ENCODE peak calls at places on chromosomes 1 and 21, in eight cellular contexts. One of them, this sample, is unnamed.

GRCh38 chr1:178434899-178435298 is 61.9 kb downstream of the CLEC20A start:
- DNase-seq in astrocyte of the spinal cord: no peak
- DNase-seq in NCI-H1092: no peak
- DNase-seq in activated CD8-positive, alpha-beta memory T cell treated with anti-CD3 and anti-CD28 coated beads for 24 hours: no peak
- DNase-seq in HFF-Myc: no peak
- DNase-seq in hypothalamus: no peak
- DNase-seq in colonic mucosa: no peak
- DNase-seq in amygdala: no peak
- DNase-seq in this sample: no peak

GRCh38 chr1:94871031-94871430 is 50.9 kb downstream of the SLC44A3 start:
- DNase-seq in astrocyte of the spinal cord: peak
- DNase-seq in NCI-H1092: no peak
- DNase-seq in activated CD8-positive, alpha-beta memory T cell treated with anti-CD3 and anti-CD28 coated beads for 24 hours: no peak
- DNase-seq in HFF-Myc: no peak
- DNase-seq in hypothalamus: no peak
- DNase-seq in colonic mucosa: no peak
- DNase-seq in amygdala: no peak
- DNase-seq in this sample: peak

GRCh38 chr1:16028237-16029002 is 6.6 kb downstream of the CLCNKA start:
- DNase-seq in astrocyte of the spinal cord: no peak
- DNase-seq in NCI-H1092: no peak
- DNase-seq in activated CD8-positive, alpha-beta memory T cell treated with anti-CD3 and anti-CD28 coated beads for 24 hours: no peak
- DNase-seq in HFF-Myc: no peak
- DNase-seq in hypothalamus: no peak
- DNase-seq in colonic mucosa: no peak
- DNase-seq in amygdala: no peak
- DNase-seq in this sample: no peak

GRCh38 chr1:55823521-55824296 is 608.5 kb upstream of the USP24 start:
- DNase-seq in astrocyte of the spinal cord: peak
- DNase-seq in NCI-H1092: no peak
- DNase-seq in activated CD8-positive, alpha-beta memory T cell treated with anti-CD3 and anti-CD28 coated beads for 24 hours: no peak
- DNase-seq in HFF-Myc: no peak
- DNase-seq in hypothalamus: no peak
- DNase-seq in colonic mucosa: no peak
- DNase-seq in amygdala: no peak
- DNase-seq in this sample: no peak

GRCh38 chr1:47241114-47242113 is 9.4 kb upstream of the TAL1 start:
- DNase-seq in astrocyte of the spinal cord: no peak
- DNase-seq in NCI-H1092: no peak
- DNase-seq in activated CD8-positive, alpha-beta memory T cell treated with anti-CD3 and anti-CD28 coated beads for 24 hours: no peak
- DNase-seq in HFF-Myc: no peak
- DNase-seq in hypothalamus: no peak
- DNase-seq in colonic mucosa: no peak
- DNase-seq in amygdala: no peak
- DNase-seq in this sample: no peak

GRCh38 chr1:10561955-10562354 is 87.2 kb downstream of the PEX14 start:
- DNase-seq in astrocyte of the spinal cord: no peak
- DNase-seq in NCI-H1092: no peak
- DNase-seq in activated CD8-positive, alpha-beta memory T cell treated with anti-CD3 and anti-CD28 coated beads for 24 hours: no peak
- DNase-seq in HFF-Myc: no peak
- DNase-seq in hypothalamus: no peak
- DNase-seq in colonic mucosa: no peak
- DNase-seq in amygdala: no peak
- DNase-seq in this sample: peak

GRCh38 chr1:117570988-117571409 is 34.8 kb upstream of the TENT5C start:
- DNase-seq in astrocyte of the spinal cord: no peak
- DNase-seq in NCI-H1092: no peak
- DNase-seq in activated CD8-positive, alpha-beta memory T cell treated with anti-CD3 and anti-CD28 coated beads for 24 hours: peak
- DNase-seq in HFF-Myc: no peak
- DNase-seq in hypothalamus: no peak
- DNase-seq in colonic mucosa: peak
- DNase-seq in amygdala: no peak
- DNase-seq in this sample: no peak

GRCh38 chr1:45205000-45205909 is 1.1 kb downstream of the ZSWIM5 start:
- DNase-seq in astrocyte of the spinal cord: peak
- DNase-seq in NCI-H1092: peak
- DNase-seq in activated CD8-positive, alpha-beta memory T cell treated with anti-CD3 and anti-CD28 coated beads for 24 hours: peak
- DNase-seq in HFF-Myc: no peak
- DNase-seq in hypothalamus: peak
- DNase-seq in colonic mucosa: peak
- DNase-seq in amygdala: no peak
- DNase-seq in this sample: no peak

GRCh38 chr21:35491920-35492678 is 443.0 kb upstream of the RUNX1 start:
- DNase-seq in astrocyte of the spinal cord: no peak
- DNase-seq in NCI-H1092: no peak
- DNase-seq in activated CD8-positive, alpha-beta memory T cell treated with anti-CD3 and anti-CD28 coated beads for 24 hours: no peak
- DNase-seq in HFF-Myc: no peak
- DNase-seq in hypothalamus: no peak
- DNase-seq in colonic mucosa: no peak
- DNase-seq in amygdala: no peak
- DNase-seq in this sample: no peak

GRCh38 chr1:32748348-32748747 is 45.8 kb upstream of the SYNC start:
- DNase-seq in astrocyte of the spinal cord: no peak
- DNase-seq in NCI-H1092: no peak
- DNase-seq in activated CD8-positive, alpha-beta memory T cell treated with anti-CD3 and anti-CD28 coated beads for 24 hours: no peak
- DNase-seq in HFF-Myc: no peak
- DNase-seq in hypothalamus: no peak
- DNase-seq in colonic mucosa: no peak
- DNase-seq in amygdala: no peak
- DNase-seq in this sample: no peak

GRCh38 chr1:239112092-239112491 is 274.3 kb upstream of the CHRM3 start:
- DNase-seq in astrocyte of the spinal cord: no peak
- DNase-seq in NCI-H1092: peak
- DNase-seq in activated CD8-positive, alpha-beta memory T cell treated with anti-CD3 and anti-CD28 coated beads for 24 hours: no peak
- DNase-seq in HFF-Myc: no peak
- DNase-seq in hypothalamus: no peak
- DNase-seq in colonic mucosa: no peak
- DNase-seq in amygdala: no peak
- DNase-seq in this sample: no peak

GRCh38 chr1:188715566-188715965 is 1762.1 kb downstream of the BRINP3 start:
- DNase-seq in astrocyte of the spinal cord: no peak
- DNase-seq in NCI-H1092: no peak
- DNase-seq in activated CD8-positive, alpha-beta memory T cell treated with anti-CD3 and anti-CD28 coated beads for 24 hours: no peak
- DNase-seq in HFF-Myc: no peak
- DNase-seq in hypothalamus: no peak
- DNase-seq in colonic mucosa: no peak
- DNase-seq in amygdala: no peak
- DNase-seq in this sample: no peak

GRCh38 chr1:29234471-29234870 is 1.9 kb upstream of the PTPRU start:
- DNase-seq in astrocyte of the spinal cord: no peak
- DNase-seq in NCI-H1092: no peak
- DNase-seq in activated CD8-positive, alpha-beta memory T cell treated with anti-CD3 and anti-CD28 coated beads for 24 hours: no peak
- DNase-seq in HFF-Myc: no peak
- DNase-seq in hypothalamus: no peak
- DNase-seq in colonic mucosa: no peak
- DNase-seq in amygdala: no peak
- DNase-seq in this sample: no peak

GRCh38 chr1:236800002-236800620 is 5.0 kb downstream of the MTR start:
- DNase-seq in astrocyte of the spinal cord: no peak
- DNase-seq in NCI-H1092: no peak
- DNase-seq in activated CD8-positive, alpha-beta memory T cell treated with anti-CD3 and anti-CD28 coated beads for 24 hours: no peak
- DNase-seq in HFF-Myc: no peak
- DNase-seq in hypothalamus: no peak
- DNase-seq in colonic mucosa: no peak
- DNase-seq in amygdala: no peak
- DNase-seq in this sample: no peak

GRCh38 chr1:40763742-40764532 is 19.6 kb upstream of the KCNQ4 start:
- DNase-seq in astrocyte of the spinal cord: no peak
- DNase-seq in NCI-H1092: no peak
- DNase-seq in activated CD8-positive, alpha-beta memory T cell treated with anti-CD3 and anti-CD28 coated beads for 24 hours: no peak
- DNase-seq in HFF-Myc: no peak
- DNase-seq in hypothalamus: no peak
- DNase-seq in colonic mucosa: no peak
- DNase-seq in amygdala: no peak
- DNase-seq in this sample: no peak

GRCh38 chr1:3904843-3905185 is 4.7 kb upstream of the C1orf174 start:
- DNase-seq in astrocyte of the spinal cord: no peak
- DNase-seq in NCI-H1092: no peak
- DNase-seq in activated CD8-positive, alpha-beta memory T cell treated with anti-CD3 and anti-CD28 coated beads for 24 hours: no peak
- DNase-seq in HFF-Myc: no peak
- DNase-seq in hypothalamus: no peak
- DNase-seq in colonic mucosa: no peak
- DNase-seq in amygdala: no peak
- DNase-seq in this sample: no peak

This sample was measured in NCI-H226.